ENCODE peak calls at places on chromosome 14, in seven cellular contexts. One of them, this sample, is unnamed.
A peak's percentile ranks its signal among the peaks of the same experiment; 100 is the strongest.

GRCh38 chr14:74418031-74418430 is 8.0 kb downstream of the SYNDIG1L start:
- DNase-seq in T-cell: no peak
- DNase-seq in iris pigment epithelial cell: no peak
- DNase-seq in NCI-H226: no peak
- DNase-seq in amniotic stem cell: no peak
- DNase-seq in stomach: no peak
- DNase-seq in HFF-Myc: no peak
- DNase-seq in this sample: no peak

GRCh38 chr14:69005432-69006148 is 26.5 kb upstream of the ACTN1 start:
- DNase-seq in T-cell: no peak
- DNase-seq in iris pigment epithelial cell: peak; percentile 95
- DNase-seq in NCI-H226: peak; percentile 85
- DNase-seq in amniotic stem cell: peak; percentile 94
- DNase-seq in stomach: peak; percentile 55
- DNase-seq in HFF-Myc: peak; percentile 85
- DNase-seq in this sample: peak; percentile 89

GRCh38 chr14:104865069-104865630 is at the start of gene CEP170B:
- DNase-seq in T-cell: no peak
- DNase-seq in iris pigment epithelial cell: peak; percentile 40
- DNase-seq in NCI-H226: peak; percentile 43
- DNase-seq in amniotic stem cell: no peak
- DNase-seq in stomach: peak; percentile 68
- DNase-seq in HFF-Myc: no peak
- DNase-seq in this sample: no peak

GRCh38 chr14:69260979-69261605 is 1.1 kb downstream of the GALNT16 start:
- DNase-seq in T-cell: no peak
- DNase-seq in iris pigment epithelial cell: no peak
- DNase-seq in NCI-H226: no peak
- DNase-seq in amniotic stem cell: no peak
- DNase-seq in stomach: peak; percentile 37
- DNase-seq in HFF-Myc: no peak
- DNase-seq in this sample: no peak

GRCh38 chr14:59305231-59305630 is 116.8 kb downstream of the DAAM1 start:
- DNase-seq in T-cell: no peak
- DNase-seq in iris pigment epithelial cell: no peak
- DNase-seq in NCI-H226: no peak
- DNase-seq in amniotic stem cell: no peak
- DNase-seq in stomach: no peak
- DNase-seq in HFF-Myc: no peak
- DNase-seq in this sample: no peak

GRCh38 chr14:51244591-51244990 is 4.5 kb downstream of the TMX1 start:
- DNase-seq in T-cell: no peak
- DNase-seq in iris pigment epithelial cell: no peak
- DNase-seq in NCI-H226: no peak
- DNase-seq in amniotic stem cell: no peak
- DNase-seq in stomach: no peak
- DNase-seq in HFF-Myc: no peak
- DNase-seq in this sample: no peak

GRCh38 chr14:105173901-105174894 is 5.6 kb upstream of the JAG2 start:
- DNase-seq in T-cell: no peak
- DNase-seq in iris pigment epithelial cell: no peak
- DNase-seq in NCI-H226: no peak
- DNase-seq in amniotic stem cell: no peak
- DNase-seq in stomach: no peak
- DNase-seq in HFF-Myc: no peak
- DNase-seq in this sample: no peak

GRCh38 chr14:60736494-60736893 is 1.9 kb downstream of the MNAT1 start:
- DNase-seq in T-cell: no peak
- DNase-seq in iris pigment epithelial cell: peak; percentile 87
- DNase-seq in NCI-H226: peak; percentile 51
- DNase-seq in amniotic stem cell: peak; percentile 69
- DNase-seq in stomach: no peak
- DNase-seq in HFF-Myc: no peak
- DNase-seq in this sample: no peak

GRCh38 chr14:101784631-101785030 is 23.1 kb downstream of the PPP2R5C start:
- DNase-seq in T-cell: no peak
- DNase-seq in iris pigment epithelial cell: no peak
- DNase-seq in NCI-H226: no peak
- DNase-seq in amniotic stem cell: no peak
- DNase-seq in stomach: no peak
- DNase-seq in HFF-Myc: no peak
- DNase-seq in this sample: no peak

GRCh38 chr14:52873694-52874093 is 77.2 kb downstream of the FERMT2 start:
- DNase-seq in T-cell: no peak
- DNase-seq in iris pigment epithelial cell: peak; percentile 77
- DNase-seq in NCI-H226: no peak
- DNase-seq in amniotic stem cell: no peak
- DNase-seq in stomach: no peak
- DNase-seq in HFF-Myc: no peak
- DNase-seq in this sample: no peak

GRCh38 chr14:34684578-34684977 is 29.8 kb downstream of the CFL2 start:
- DNase-seq in T-cell: no peak
- DNase-seq in iris pigment epithelial cell: peak; percentile 84
- DNase-seq in NCI-H226: peak; percentile 33
- DNase-seq in amniotic stem cell: no peak
- DNase-seq in stomach: no peak
- DNase-seq in HFF-Myc: no peak
- DNase-seq in this sample: no peak

GRCh38 chr14:82070753-82071152 is 537.1 kb upstream of the SEL1L start:
- DNase-seq in T-cell: no peak
- DNase-seq in iris pigment epithelial cell: no peak
- DNase-seq in NCI-H226: no peak
- DNase-seq in amniotic stem cell: no peak
- DNase-seq in stomach: no peak
- DNase-seq in HFF-Myc: no peak
- DNase-seq in this sample: no peak

GRCh38 chr14:31962920-31963319 is 114.2 kb upstream of the ARHGAP5 start:
- DNase-seq in T-cell: no peak
- DNase-seq in iris pigment epithelial cell: no peak
- DNase-seq in NCI-H226: no peak
- DNase-seq in amniotic stem cell: no peak
- DNase-seq in stomach: no peak
- DNase-seq in HFF-Myc: no peak
- DNase-seq in this sample: no peak

GRCh38 chr14:100069161-100069800 is 4.1 kb downstream of the EVL start:
- DNase-seq in T-cell: no peak
- DNase-seq in iris pigment epithelial cell: no peak
- DNase-seq in NCI-H226: no peak
- DNase-seq in amniotic stem cell: no peak
- DNase-seq in stomach: no peak
- DNase-seq in HFF-Myc: no peak
- DNase-seq in this sample: no peak

GRCh38 chr14:61342486-61342885 is 21.1 kb downstream of the PRKCH start:
- DNase-seq in T-cell: peak; percentile 83
- DNase-seq in iris pigment epithelial cell: no peak
- DNase-seq in NCI-H226: no peak
- DNase-seq in amniotic stem cell: no peak
- DNase-seq in stomach: no peak
- DNase-seq in HFF-Myc: no peak
- DNase-seq in this sample: no peak